ENCODE peak calls at places on chromosomes 16 and 17, in ten cellular contexts. T is thoracic aorta; D is hepatocyte; J is fibroblast of lung; M is tibial artery; R is HCT116; H is heart right ventricle; I is effector memory CD4-positive, alpha-beta T cell; W is SK-N-SH; U is adrenal gland. C is an unnamed sample.

GRCh38 chr17:17819561-17819995 is 17.2 kb downstream of the SREBF1 start:
- DNase-seq in T (no peak), D (peak), J (peak), M (no peak), R (no peak), H (peak), I (peak), W (peak), U (peak), C (no peak)

GRCh38 chr16:47061204-47061603 is 82.5 kb downstream of the NETO2 start:
- DNase-seq in T (no peak), D (no peak), J (no peak), M (peak), R (no peak), H (no peak), I (no peak), W (no peak), U (no peak), C (no peak)

GRCh38 chr16:83458612-83459011 is 349.2 kb upstream of the HSBP1 start:
- DNase-seq in T (no peak), D (no peak), J (peak), M (no peak), R (no peak), H (no peak), I (no peak), W (no peak), U (no peak), C (no peak)

GRCh38 chr17:48429638-48430586 is at the start of gene SKAP1:
- DNase-seq in T (no peak), D (peak), J (no peak), M (no peak), R (no peak), H (peak), I (peak), W (peak), U (no peak), C (no peak)

GRCh38 chr17:27384721-27385120 is 71.5 kb upstream of the KSR1 start:
- DNase-seq in T (no peak), D (no peak), J (peak), M (no peak), R (no peak), H (no peak), I (no peak), W (no peak), U (no peak), C (no peak)

GRCh38 chr17:47946929-47947397 is 5.6 kb downstream of the PNPO start:
- DNase-seq in T (peak), D (peak), J (peak), M (peak), R (peak), H (peak), I (peak), W (peak), U (peak), C (peak)

GRCh38 chr16:28998837-28999236 is 14.0 kb downstream of the LAT start:
- DNase-seq in T (no peak), D (no peak), J (no peak), M (no peak), R (no peak), H (no peak), I (no peak), W (no peak), U (no peak), C (no peak)

GRCh38 chr17:75494326-75494877 is 20.9 kb downstream of the CASKIN2 start:
- DNase-seq in T (no peak), D (no peak), J (no peak), M (no peak), R (no peak), H (no peak), I (no peak), W (no peak), U (no peak), C (no peak)

GRCh38 chr16:48014349-48015135 is 141.3 kb downstream of the ABCC12 start:
- DNase-seq in T (no peak), D (peak), J (peak), M (no peak), R (peak), H (no peak), I (no peak), W (no peak), U (no peak), C (no peak)

GRCh38 chr17:72187544-72187943 is 66.7 kb downstream of the SOX9 start:
- DNase-seq in T (no peak), D (no peak), J (peak), M (peak), R (no peak), H (peak), I (no peak), W (no peak), U (peak), C (no peak)

GRCh38 chr16:30541502-30542329 is 7.1 kb upstream of the ZNF747 start:
- DNase-seq in T (no peak), D (peak), J (peak), M (no peak), R (no peak), H (no peak), I (no peak), W (no peak), U (no peak), C (no peak)
- H3K27ac ChIP-seq in T (no peak), D (peak), J (no peak), M (no peak), R (no peak), H (peak), I (no peak), W (peak), U (no peak), C (no peak)

DNA sequence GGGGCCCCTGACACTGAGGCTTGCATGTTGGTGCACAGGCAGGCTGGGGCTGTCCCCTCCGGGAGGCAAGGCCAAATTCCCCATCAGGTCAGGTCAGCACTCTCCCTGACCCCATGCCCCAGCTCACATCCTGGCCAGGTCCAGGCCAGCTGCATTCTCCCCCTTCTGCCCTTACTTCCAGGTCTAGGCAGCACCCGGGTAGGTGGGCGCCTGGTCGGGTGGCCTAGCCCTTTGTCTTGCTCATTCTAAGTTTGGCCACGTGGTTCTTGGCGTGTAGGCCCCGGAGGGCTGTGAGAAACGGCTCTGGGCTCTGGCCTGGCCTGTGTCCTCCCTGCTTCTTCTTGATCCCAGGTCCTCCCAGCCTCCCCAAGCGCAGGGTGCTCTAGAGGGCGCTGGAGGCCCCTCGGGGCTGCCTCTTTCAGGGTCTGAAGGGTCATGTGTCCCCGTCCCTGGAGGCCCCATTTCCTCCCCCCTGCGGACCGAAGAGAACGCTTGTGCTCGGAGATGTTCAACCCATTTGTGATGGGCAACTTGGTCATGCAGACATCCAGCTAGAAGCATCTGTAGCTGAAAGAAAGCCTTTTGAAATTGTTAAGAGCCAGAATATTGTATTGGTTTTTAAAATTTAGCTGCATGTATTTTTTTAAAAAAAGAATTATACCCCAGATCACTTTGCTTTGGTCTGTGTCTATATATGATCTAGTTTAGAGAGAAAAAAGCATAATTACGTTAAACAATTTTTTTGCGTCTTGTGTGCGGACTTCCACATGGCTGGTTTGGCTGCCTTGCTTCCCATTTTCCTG is 6.7 kb downstream of the BAHCC1 start:
- DNase-seq in T (no peak), D (no peak), J (peak), M (peak), R (no peak), H (peak), I (no peak), W (peak), U (peak), C (no peak)
- H3K4me3 ChIP-seq in T (peak), D (no peak), J (peak), M (peak), R (no peak), H (peak), I (no peak), W (no peak), U (no peak), C (no peak)

GRCh38 chr17:1769826-1770477 is 8.1 kb downstream of the SERPINF1 start:
- DNase-seq in T (no peak), D (peak), J (no peak), M (no peak), R (no peak), H (no peak), I (no peak), W (no peak), U (no peak), C (no peak)
- H3K27ac ChIP-seq in T (no peak), D (peak), J (no peak), M (no peak), R (no peak), H (no peak), I (peak), W (no peak), U (no peak), C (no peak)

DNA sequence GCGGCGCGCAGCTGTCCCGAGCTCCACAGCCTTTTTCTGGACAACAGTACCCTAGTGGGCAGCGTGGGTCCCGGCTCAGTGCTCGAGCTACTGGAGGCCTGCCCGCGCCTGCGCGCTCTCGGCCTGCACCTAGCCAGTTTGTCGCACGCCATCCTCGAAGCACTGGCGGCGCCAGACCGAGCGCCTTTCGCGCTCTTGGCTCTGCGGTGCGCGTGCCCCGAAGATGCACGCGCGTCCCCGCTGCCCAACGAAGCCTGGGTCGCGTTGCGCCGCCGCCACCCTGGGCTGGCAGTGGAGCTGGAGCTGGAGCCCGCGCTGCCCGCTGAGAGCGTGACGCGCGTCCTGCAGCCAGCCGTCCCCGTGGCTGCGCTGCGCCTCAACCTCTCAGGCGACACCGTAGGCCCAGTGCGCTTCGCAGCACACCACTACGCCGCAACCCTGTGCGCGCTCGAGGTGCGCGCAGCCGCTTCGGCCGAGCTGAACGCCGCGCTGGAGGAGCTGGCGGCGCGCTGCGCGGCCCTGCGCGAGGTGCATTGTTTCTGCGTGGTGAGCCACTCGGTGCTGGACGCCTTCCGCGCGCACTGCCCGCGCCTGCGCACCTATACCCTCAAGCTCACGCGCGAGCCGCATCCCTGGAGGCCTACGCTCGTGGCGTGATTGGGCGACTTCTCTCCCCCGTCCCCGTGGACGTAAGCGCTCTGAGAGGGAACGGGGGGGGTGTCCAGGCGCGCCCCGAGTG is 1.2 kb upstream of the HSF4 start:
- DNase-seq in T (no peak), D (no peak), J (peak), M (peak), R (no peak), H (peak), I (no peak), W (peak), U (peak), C (peak)
- H3K4me3 ChIP-seq in T (peak), D (no peak), J (peak), M (peak), R (no peak), H (peak), I (peak), W (no peak), U (no peak), C (peak)

C was measured in ovary.